ENCODE peak calls at places on chromosomes 2 and 18, in five cellular contexts. One of them, this sample, is unnamed.

GRCh38 chr2:43073373-43073772 is 153.0 kb downstream of the ZFP36L2 start:
- DNase-seq in sigmoid colon: no peak
- DNase-seq in mammary epithelial cell: peak; percentile 94
- DNase-seq in IMR-90: peak; percentile 36
- DNase-seq in heart left ventricle: peak; percentile 82
- DNase-seq in this sample: peak; percentile 76

GRCh38 chr2:236731767-236732580 is 162.3 kb downstream of the ACKR3 start:
- DNase-seq in heart left ventricle: peak; percentile 87
- DNase-seq in IMR-90: peak; percentile 5
- DNase-seq in sigmoid colon: peak; percentile 95
- DNase-seq in mammary epithelial cell: peak; percentile 48
- DNase-seq in this sample: peak; percentile 86

GRCh38 chr2:217609952-217610351 is 392.8 kb downstream of the TNS1 start:
- DNase-seq in heart left ventricle: no peak
- DNase-seq in IMR-90: no peak
- DNase-seq in sigmoid colon: no peak
- DNase-seq in mammary epithelial cell: no peak
- DNase-seq in this sample: no peak

GRCh38 chr2:125444106-125444505 is 1211.9 kb upstream of the GYPC start:
- DNase-seq in IMR-90: no peak
- DNase-seq in heart left ventricle: no peak
- DNase-seq in mammary epithelial cell: no peak
- DNase-seq in sigmoid colon: no peak
- DNase-seq in this sample: no peak

GRCh38 chr2:111196435-111196834 is 75.7 kb downstream of the BCL2L11 start:
- DNase-seq in mammary epithelial cell: peak; percentile 37
- DNase-seq in heart left ventricle: no peak
- DNase-seq in sigmoid colon: no peak
- DNase-seq in IMR-90: no peak
- DNase-seq in this sample: no peak

GRCh38 chr2:64652231-64653173 is 1.2 kb downstream of the SERTAD2 start:
- DNase-seq in IMR-90: peak; percentile 60
- DNase-seq in heart left ventricle: peak; percentile 44
- DNase-seq in sigmoid colon: peak; percentile 83
- DNase-seq in mammary epithelial cell: peak; percentile 66
- DNase-seq in this sample: peak; percentile 75

GRCh38 chr18:77069931-77070330 is 62.7 kb downstream of the MBP start:
- DNase-seq in sigmoid colon: no peak
- DNase-seq in mammary epithelial cell: no peak
- DNase-seq in heart left ventricle: no peak
- DNase-seq in IMR-90: no peak
- DNase-seq in this sample: no peak

GRCh38 chr18:29879763-29880162 is 1162.8 kb downstream of the DSC3 start:
- DNase-seq in sigmoid colon: no peak
- DNase-seq in mammary epithelial cell: no peak
- DNase-seq in heart left ventricle: no peak
- DNase-seq in IMR-90: no peak
- DNase-seq in this sample: no peak

GRCh38 chr2:190853659-190854386 is 26.8 kb upstream of the GLS start:
- DNase-seq in sigmoid colon: no peak
- DNase-seq in IMR-90: no peak
- DNase-seq in mammary epithelial cell: no peak
- DNase-seq in heart left ventricle: no peak
- DNase-seq in this sample: peak; percentile 18

GRCh38 chr2:129396980-129397599 is 582.4 kb upstream of the RAB6C start:
- DNase-seq in heart left ventricle: peak; percentile 40
- DNase-seq in IMR-90: no peak
- DNase-seq in sigmoid colon: no peak
- DNase-seq in mammary epithelial cell: peak; percentile 42
- DNase-seq in this sample: no peak

GRCh38 chr2:152165780-152166179 is 9.8 kb downstream of the STAM2 start:
- DNase-seq in mammary epithelial cell: no peak
- DNase-seq in sigmoid colon: no peak
- DNase-seq in IMR-90: no peak
- DNase-seq in heart left ventricle: no peak
- DNase-seq in this sample: no peak

GRCh38 chr2:24761866-24762265 is 31.3 kb downstream of the PTRHD1 start:
- DNase-seq in heart left ventricle: no peak
- DNase-seq in mammary epithelial cell: no peak
- DNase-seq in IMR-90: no peak
- DNase-seq in sigmoid colon: no peak
- DNase-seq in this sample: no peak

GRCh38 chr2:70685771-70686171 is 82.2 kb downstream of the ADD2 start:
- DNase-seq in mammary epithelial cell: no peak
- DNase-seq in sigmoid colon: peak; percentile 10
- DNase-seq in heart left ventricle: no peak
- DNase-seq in IMR-90: no peak
- DNase-seq in this sample: no peak

GRCh38 chr18:45785015-45785597 is 40.4 kb upstream of the SIGLEC15 start:
- DNase-seq in heart left ventricle: no peak
- DNase-seq in mammary epithelial cell: peak; percentile 29
- DNase-seq in IMR-90: peak; percentile 52
- DNase-seq in sigmoid colon: no peak
- DNase-seq in this sample: peak; percentile 61

GRCh38 chr18:63741769-63742168 is 33.4 kb upstream of the SERPINB7 start:
- DNase-seq in heart left ventricle: no peak
- DNase-seq in sigmoid colon: no peak
- DNase-seq in mammary epithelial cell: peak; percentile 40
- DNase-seq in IMR-90: peak; percentile 61
- DNase-seq in this sample: no peak

GRCh38 chr2:20618886-20619521 is 31.9 kb downstream of the HS1BP3 start:
- DNase-seq in heart left ventricle: peak; percentile 44
- DNase-seq in sigmoid colon: peak; percentile 70
- DNase-seq in IMR-90: no peak
- DNase-seq in mammary epithelial cell: no peak
- DNase-seq in this sample: no peak

GRCh38 chr18:24561369-24561768 is 100.9 kb downstream of the HRH4 start:
- DNase-seq in heart left ventricle: no peak
- DNase-seq in IMR-90: no peak
- DNase-seq in sigmoid colon: no peak
- DNase-seq in mammary epithelial cell: no peak
- DNase-seq in this sample: no peak

GRCh38 chr2:162318280-162319222 is at the start of gene IFIH1:
- DNase-seq in heart left ventricle: peak; percentile 83
- DNase-seq in IMR-90: peak; percentile 89
- DNase-seq in sigmoid colon: peak; percentile 94
- DNase-seq in mammary epithelial cell: peak; percentile 92
- DNase-seq in this sample: peak; percentile 86

GRCh38 chr2:149344105-149344504 is 13.7 kb downstream of the LYPD6 start:
- DNase-seq in sigmoid colon: no peak
- DNase-seq in heart left ventricle: no peak
- DNase-seq in IMR-90: no peak
- DNase-seq in mammary epithelial cell: no peak
- DNase-seq in this sample: no peak

GRCh38 chr2:239583171-239583878 is 182.5 kb upstream of the HDAC4 start:
- DNase-seq in heart left ventricle: no peak
- DNase-seq in sigmoid colon: peak; percentile 39
- DNase-seq in IMR-90: no peak
- DNase-seq in mammary epithelial cell: no peak
- DNase-seq in this sample: no peak

GRCh38 chr2:189168876-189169499 is 10.6 kb downstream of the COL5A2 start:
- DNase-seq in mammary epithelial cell: no peak
- DNase-seq in sigmoid colon: no peak
- DNase-seq in heart left ventricle: no peak
- DNase-seq in IMR-90: no peak
- DNase-seq in this sample: no peak

GRCh38 chr2:1588994-1589611 is 155.2 kb downstream of the PXDN start:
- DNase-seq in mammary epithelial cell: no peak
- DNase-seq in IMR-90: peak; percentile 43
- DNase-seq in heart left ventricle: no peak
- DNase-seq in sigmoid colon: no peak
- DNase-seq in this sample: no peak

GRCh38 chr2:122643725-122644329 is 888.4 kb downstream of the TSN start:
- DNase-seq in heart left ventricle: no peak
- DNase-seq in IMR-90: peak; percentile 1
- DNase-seq in mammary epithelial cell: peak; percentile 93
- DNase-seq in sigmoid colon: no peak
- DNase-seq in this sample: peak; percentile 71

GRCh38 chr2:85760371-85760770 is 6.6 kb downstream of the ATOH8 start:
- DNase-seq in heart left ventricle: no peak
- DNase-seq in sigmoid colon: no peak
- DNase-seq in mammary epithelial cell: no peak
- DNase-seq in IMR-90: peak; percentile 70
- DNase-seq in this sample: no peak

GRCh38 chr2:12539771-12540170 is 177.0 kb upstream of the TRIB2 start:
- DNase-seq in mammary epithelial cell: no peak
- DNase-seq in IMR-90: no peak
- DNase-seq in heart left ventricle: no peak
- DNase-seq in sigmoid colon: no peak
- DNase-seq in this sample: no peak

GRCh38 chr2:2640371-2640770 is 309.3 kb upstream of the MYT1L start:
- DNase-seq in mammary epithelial cell: no peak
- DNase-seq in sigmoid colon: peak; percentile 24
- DNase-seq in heart left ventricle: no peak
- DNase-seq in IMR-90: no peak
- DNase-seq in this sample: no peak

GRCh38 chr2:2636813-2637212 is 305.7 kb upstream of the MYT1L start:
- DNase-seq in sigmoid colon: no peak
- DNase-seq in IMR-90: no peak
- DNase-seq in mammary epithelial cell: no peak
- DNase-seq in heart left ventricle: no peak
- DNase-seq in this sample: no peak

GRCh38 chr2:2640818-2641217 is 309.7 kb upstream of the MYT1L start:
- DNase-seq in IMR-90: no peak
- DNase-seq in sigmoid colon: peak; percentile 26
- DNase-seq in heart left ventricle: no peak
- DNase-seq in mammary epithelial cell: no peak
- DNase-seq in this sample: no peak

GRCh38 chr2:2639251-2640139 is 308.4 kb upstream of the MYT1L start:
- DNase-seq in IMR-90: no peak
- DNase-seq in heart left ventricle: no peak
- DNase-seq in sigmoid colon: peak; percentile 29
- DNase-seq in mammary epithelial cell: no peak
- DNase-seq in this sample: no peak

DNA sequence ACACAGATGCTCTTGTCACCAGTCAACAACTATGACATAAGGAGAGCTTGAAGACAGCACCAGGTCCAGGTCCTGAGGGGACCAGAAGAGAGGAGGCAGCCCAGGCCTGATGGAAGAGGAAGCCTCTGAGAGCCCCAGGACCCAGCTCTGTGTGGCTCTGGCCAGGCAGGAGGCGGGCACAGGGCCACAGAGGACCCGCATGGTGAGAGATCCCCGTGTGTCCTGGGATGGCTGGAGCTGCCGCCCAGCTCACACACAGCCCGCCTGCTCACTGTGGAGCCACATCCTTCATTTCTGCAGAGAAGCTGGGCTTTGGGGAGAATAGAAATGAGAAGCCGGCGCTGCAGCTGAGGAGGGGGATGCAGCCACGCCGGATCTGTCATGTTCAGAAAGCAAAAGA is 307.4 kb upstream of the MYT1L start:
- DNase-seq in mammary epithelial cell: no peak
- DNase-seq in heart left ventricle: no peak
- DNase-seq in IMR-90: no peak
- DNase-seq in sigmoid colon: peak; percentile 25
- DNase-seq in this sample: no peak
- H3K27me3 ChIP-seq in mammary epithelial cell: no peaks in the 10 kb centered on the region
- H3K27me3 ChIP-seq in heart left ventricle: no peaks in the 10 kb centered on the region
- H3K27me3 ChIP-seq in IMR-90: no peaks in the 10 kb centered on the region
- H3K27me3 ChIP-seq in sigmoid colon: no peaks in the 10 kb centered on the region
- H3K27me3 ChIP-seq in this sample: no peaks in the 10 kb centered on the region

GRCh38 chr2:10916953-10917352 is 5.2 kb downstream of the KCNF1 start:
- DNase-seq in IMR-90: no peak
- DNase-seq in sigmoid colon: no peak
- DNase-seq in mammary epithelial cell: no peak
- DNase-seq in heart left ventricle: no peak
- DNase-seq in this sample: no peak
- H3K27me3 ChIP-seq in IMR-90: no peaks in the 10 kb centered on the region
- H3K27me3 ChIP-seq in sigmoid colon: no peaks in the 10 kb centered on the region
- H3K27me3 ChIP-seq in mammary epithelial cell: peaks cover 9% of the 10 kb centered on the region
- H3K27me3 ChIP-seq in heart left ventricle: peaks cover 6% of the 10 kb centered on the region
- H3K27me3 ChIP-seq in this sample: no peaks in the 10 kb centered on the region

DNA sequence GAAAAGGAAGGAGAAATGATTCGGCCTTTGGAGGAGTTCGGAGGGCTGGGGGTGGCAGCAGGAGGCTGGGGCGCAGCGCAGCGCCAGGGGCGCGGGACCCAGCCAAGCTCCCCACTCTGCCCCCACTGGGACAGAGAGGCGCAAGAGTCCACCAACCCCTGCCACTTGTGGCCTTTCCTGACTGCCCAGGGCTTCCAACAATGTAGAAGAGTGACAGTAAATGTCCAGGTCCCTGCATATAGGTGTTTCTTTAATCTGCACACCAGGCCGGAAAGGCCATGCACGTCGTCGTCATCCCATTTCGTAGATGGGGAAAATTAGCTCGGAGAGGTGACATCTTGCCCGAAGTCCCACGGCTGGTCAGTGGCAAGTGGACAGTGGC is 96.6 kb downstream of the INHBB start:
- DNase-seq in sigmoid colon: no peak
- DNase-seq in mammary epithelial cell: no peak
- DNase-seq in heart left ventricle: no peak
- DNase-seq in IMR-90: no peak
- DNase-seq in this sample: no peak
- H3K27me3 ChIP-seq in sigmoid colon: peaks cover 18% of the 10 kb centered on the region
- H3K27me3 ChIP-seq in mammary epithelial cell: peaks cover 2% of the 10 kb centered on the region
- H3K27me3 ChIP-seq in heart left ventricle: peaks cover 23% of the 10 kb centered on the region
- H3K27me3 ChIP-seq in IMR-90: peaks cover 71% of the 10 kb centered on the region
- H3K27me3 ChIP-seq in this sample: no peaks in the 10 kb centered on the region

DNA sequence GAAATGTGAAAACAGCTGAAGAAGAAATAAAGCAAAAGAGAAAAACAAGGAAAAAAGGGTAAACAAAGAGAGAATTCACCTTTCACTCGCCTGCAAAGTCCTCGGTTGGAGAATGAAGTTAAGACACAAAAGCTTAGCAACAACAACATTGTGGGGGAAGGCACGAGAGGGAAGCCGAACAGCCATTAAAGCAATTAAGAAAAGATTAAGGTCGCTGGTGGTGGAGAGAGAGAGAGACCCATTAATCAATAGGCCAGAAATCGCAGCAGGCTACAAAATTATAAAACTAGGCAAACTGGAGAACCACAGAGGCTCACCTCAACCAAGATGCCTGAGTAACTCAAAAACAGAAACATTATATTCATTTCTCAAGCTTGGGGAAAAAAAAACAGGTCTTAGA is 120.0 kb upstream of the SIX3 start:
- DNase-seq in IMR-90: no peak
- DNase-seq in sigmoid colon: no peak
- DNase-seq in heart left ventricle: no peak
- DNase-seq in mammary epithelial cell: no peak
- DNase-seq in this sample: no peak
- H3K27me3 ChIP-seq in IMR-90: peaks cover 6% of the 10 kb centered on the region
- H3K27me3 ChIP-seq in sigmoid colon: no peaks in the 10 kb centered on the region
- H3K27me3 ChIP-seq in heart left ventricle: no peaks in the 10 kb centered on the region
- H3K27me3 ChIP-seq in mammary epithelial cell: peaks cover 2% of the 10 kb centered on the region
- H3K27me3 ChIP-seq in this sample: no peaks in the 10 kb centered on the region

GRCh38 chr2:16661936-16662335 is 3.7 kb downstream of the CYRIA start:
- DNase-seq in mammary epithelial cell: no peak
- DNase-seq in sigmoid colon: no peak
- DNase-seq in IMR-90: no peak
- DNase-seq in heart left ventricle: no peak
- DNase-seq in this sample: no peak
- H3K27me3 ChIP-seq in mammary epithelial cell: peaks cover 7% of the 10 kb centered on the region
- H3K27me3 ChIP-seq in sigmoid colon: no peaks in the 10 kb centered on the region
- H3K27me3 ChIP-seq in IMR-90: peaks cover 7% of the 10 kb centered on the region
- H3K27me3 ChIP-seq in heart left ventricle: no peaks in the 10 kb centered on the region
- H3K27me3 ChIP-seq in this sample: no peaks in the 10 kb centered on the region

This sample was measured in MG63.